ENCODE peak calls at places on chromosomes 12 and 14, in eight cellular contexts. N is AML-193; P is NCI-H1417 treated with DMSO at 0.1 percent for 48 hours; V is mucosa of gallbladder; L is progenitor cell of endocrine pancreas; B is GM13976; S is effector memory CD8-positive, alpha-beta T cell; O is EL. Z is an unnamed sample.

GRCh38 chr14:74965770-74966153 is 10.4 kb upstream of the PGF start:
- DNase-seq in O (peak; percentile 68), S (no peak), L (no peak), V (no peak), N (no peak), B (no peak), P (no peak), Z (no peak)

GRCh38 chr14:90999299-90999698 is 61.1 kb downstream of the RPS6KA5 start:
- DNase-seq in N (no peak), P (no peak), S (no peak), V (no peak), O (no peak), L (no peak), B (no peak), Z (no peak)

GRCh38 chr12:50662121-50662480 is 101.8 kb upstream of the ATF1 start:
- DNase-seq in V (no peak), O (no peak), N (no peak), L (no peak), P (no peak), B (no peak), S (no peak), Z (no peak)

GRCh38 chr14:100810435-100810834 is 15.5 kb upstream of the MEG3 start:
- DNase-seq in P (no peak), L (no peak), S (no peak), V (no peak), O (no peak), N (no peak), B (no peak), Z (no peak)

GRCh38 chr12:4353785-4354208 is 25.7 kb downstream of the FGF23 start:
- DNase-seq in B (no peak), V (no peak), N (peak; percentile 25), L (no peak), O (no peak), S (peak; percentile 49), P (no peak), Z (no peak)

GRCh38 chr14:42111355-42111754 is 504.7 kb downstream of the LRFN5 start:
- DNase-seq in O (no peak), V (no peak), P (no peak), L (no peak), S (no peak), N (no peak), B (no peak), Z (no peak)

GRCh38 chr12:5499566-5500325 is 67.8 kb downstream of the NTF3 start:
- DNase-seq in O (peak; percentile 95), P (no peak), S (no peak), L (no peak), V (no peak), B (no peak), N (no peak), Z (no peak)

GRCh38 chr14:22748188-22748587 is 18.3 kb upstream of the OXA1L start:
- DNase-seq in P (no peak), O (no peak), L (no peak), B (no peak), N (no peak), S (no peak), V (no peak), Z (no peak)

GRCh38 chr14:92325835-92326234 is 2.9 kb downstream of the SLC24A4 start:
- DNase-seq in L (no peak), V (no peak), B (no peak), N (no peak), S (no peak), O (no peak), P (no peak), Z (no peak)

GRCh38 chr12:48390026-48390425 is 39.3 kb upstream of the ZNF641 start:
- DNase-seq in P (no peak), O (no peak), L (no peak), V (no peak), B (no peak), S (no peak), N (no peak), Z (no peak)

GRCh38 chr14:65277580-65278270 is 134.8 kb upstream of the FUT8 start:
- DNase-seq in S (no peak), P (no peak), B (no peak), O (no peak), V (no peak), N (no peak), L (no peak), Z (no peak)

GRCh38 chr14:58362798-58363412 is 32.8 kb upstream of the TOMM20L start:
- DNase-seq in V (no peak), L (no peak), S (no peak), O (peak; percentile 19), N (peak; percentile 27), P (no peak), B (peak; percentile 26), Z (no peak)

GRCh38 chr14:105006831-105007592 is 13.9 kb downstream of the CDCA4 start:
- DNase-seq in L (no peak), V (no peak), S (no peak), P (no peak), B (no peak), N (no peak), O (no peak), Z (no peak)

GRCh38 chr12:88242161-88242925 is 100.2 kb downstream of the TMTC3 start:
- DNase-seq in B (no peak), V (peak; percentile 35), S (no peak), O (peak; percentile 96), L (no peak), N (no peak), P (no peak), Z (no peak)

GRCh38 chr14:104116544-104117340 is 21.6 kb upstream of the KIF26A start:
- DNase-seq in P (no peak), V (peak; percentile 41), L (no peak), N (no peak), O (no peak), S (no peak), B (no peak), Z (no peak)

GRCh38 chr14:77175843-77176242 is 5.8 kb upstream of the TMEM63C start:
- DNase-seq in O (no peak), V (no peak), N (no peak), B (no peak), P (no peak), L (no peak), S (no peak), Z (no peak)

GRCh38 chr14:68965261-68965761 is 13.8 kb downstream of the ACTN1 start:
- DNase-seq in P (no peak), N (no peak), S (no peak), O (no peak), V (no peak), L (no peak), B (no peak), Z (no peak)

GRCh38 chr14:75566321-75566720 is 12.1 kb upstream of the FLVCR2 start:
- DNase-seq in B (no peak), O (no peak), V (no peak), S (peak; percentile 15), L (no peak), N (no peak), P (no peak), Z (no peak)

GRCh38 chr12:6182279-6182898 is 17.8 kb upstream of the CD9 start:
- DNase-seq in B (no peak), V (peak; percentile 55), N (no peak), L (no peak), S (no peak), P (no peak), O (peak; percentile 92), Z (peak; percentile 48)

GRCh38 chr12:47360771-47361388 is 281.1 kb upstream of the AMIGO2 start:
- DNase-seq in V (no peak), S (peak; percentile 6), B (no peak), P (no peak), L (no peak), O (peak; percentile 19), N (peak; percentile 27), Z (no peak)

GRCh38 chr12:119068129-119068856 is 87.0 kb downstream of the SRRM4 start:
- DNase-seq in B (no peak), L (no peak), S (no peak), O (no peak), P (no peak), V (no peak), N (no peak), Z (peak; percentile 39)

GRCh38 chr14:24246765-24247212 is 4.4 kb upstream of the TINF2 start:
- DNase-seq in S (no peak), B (peak; percentile 71), N (no peak), V (no peak), L (no peak), O (peak; percentile 40), P (no peak), Z (no peak)

GRCh38 chr14:105482486-105483110 is 4.1 kb upstream of the CRIP1 start:
- DNase-seq in N (no peak), O (no peak), B (no peak), S (no peak), L (no peak), P (no peak), V (no peak), Z (no peak)

GRCh38 chr12:67764946-67765619 is 116.5 kb downstream of the DYRK2 start:
- DNase-seq in B (no peak), L (no peak), V (no peak), P (no peak), O (no peak), N (no peak), S (no peak), Z (no peak)

GRCh38 chr12:116818341-116818856 is 62.8 kb downstream of the HRK start:
- DNase-seq in L (no peak), B (no peak), S (no peak), N (peak; percentile 48), O (peak; percentile 20), V (peak; percentile 20), P (no peak), Z (no peak)

GRCh38 chr14:105867961-105868599 is 341.7 kb downstream of the TMEM121 start:
- DNase-seq in V (no peak), N (no peak), B (no peak), S (no peak), P (no peak), L (no peak), O (no peak), Z (no peak)

GRCh38 chr12:55718020-55718419 is 2.2 kb upstream of the RDH5 start:
- DNase-seq in B (no peak), P (no peak), V (no peak), L (no peak), S (no peak), N (no peak), O (peak; percentile 46), Z (no peak)

GRCh38 chr12:102629262-102629888 is 149.0 kb upstream of the IGF1 start:
- DNase-seq in N (no peak), V (no peak), L (no peak), S (no peak), O (peak; percentile 62), B (no peak), P (no peak), Z (no peak)

GRCh38 chr12:29738416-29738815 is 45.3 kb downstream of the TMTC1 start:
- DNase-seq in N (no peak), O (no peak), B (no peak), P (no peak), L (no peak), V (no peak), S (no peak), Z (no peak)

GRCh38 chr14:92223027-92223426 is 99.9 kb upstream of the SLC24A4 start:
- DNase-seq in B (no peak), P (no peak), L (no peak), N (no peak), S (no peak), O (no peak), V (no peak), Z (no peak)

GRCh38 chr12:108691154-108691994 is 39.9 kb downstream of the CORO1C start:
- DNase-seq in V (peak; percentile 94), N (peak; percentile 89), P (peak; percentile 78), S (peak; percentile 49), O (peak; percentile 100), B (peak; percentile 58), L (peak; percentile 49), Z (peak; percentile 98)

GRCh38 chr12:66288121-66288520 is 14.2 kb upstream of the HELB start:
- DNase-seq in S (peak; percentile 50), L (no peak), N (no peak), P (no peak), B (no peak), V (no peak), O (no peak), Z (no peak)

GRCh38 chr12:56687225-56688128 is 607 bp downstream of the PTGES3 start:
- DNase-seq in V (peak; percentile 51), S (peak; percentile 45), B (no peak), N (peak; percentile 19), O (peak; percentile 40), L (peak; percentile 41), P (no peak), Z (peak; percentile 7)

GRCh38 chr14:71238835-71239234 is 331.6 kb downstream of the PCNX1 start:
- DNase-seq in O (no peak), V (no peak), P (no peak), B (no peak), N (no peak), L (no peak), S (no peak), Z (no peak)